ENCODE peak calls at places on chromosomes 3 and 15, in seven cellular contexts. One of them, this sample, is unnamed.

GRCh38 chr3:61948699-61949305 is 387.4 kb downstream of the PTPRG start:
- DNase-seq in AG09309: no peak
- DNase-seq in neural crest cell: no peak
- DNase-seq in epithelial cell of esophagus: no peak
- DNase-seq in right atrium auricular region: no peak
- DNase-seq in H9: no peak
- DNase-seq in LNCaP clone FGC: no peak
- DNase-seq in this sample: no peak

GRCh38 chr3:192303235-192303634 is 424.1 kb downstream of the FGF12 start:
- DNase-seq in LNCaP clone FGC: peak; percentile 3
- DNase-seq in epithelial cell of esophagus: peak; percentile 4
- DNase-seq in AG09309: no peak
- DNase-seq in neural crest cell: no peak
- DNase-seq in right atrium auricular region: no peak
- DNase-seq in H9: no peak
- DNase-seq in this sample: no peak

GRCh38 chr3:183181606-183182005 is 19.1 kb upstream of the LAMP3 start:
- DNase-seq in epithelial cell of esophagus: no peak
- DNase-seq in LNCaP clone FGC: no peak
- DNase-seq in AG09309: no peak
- DNase-seq in right atrium auricular region: no peak
- DNase-seq in H9: no peak
- DNase-seq in neural crest cell: no peak
- DNase-seq in this sample: no peak

GRCh38 chr3:18812316-18812715 is 336.0 kb upstream of the KCNH8 start:
- DNase-seq in H9: no peak
- DNase-seq in AG09309: no peak
- DNase-seq in right atrium auricular region: no peak
- DNase-seq in LNCaP clone FGC: no peak
- DNase-seq in neural crest cell: no peak
- DNase-seq in epithelial cell of esophagus: peak; percentile 80
- DNase-seq in this sample: no peak

GRCh38 chr3:49498655-49499054 is 28.6 kb downstream of the DAG1 start:
- DNase-seq in neural crest cell: no peak
- DNase-seq in AG09309: no peak
- DNase-seq in right atrium auricular region: no peak
- DNase-seq in epithelial cell of esophagus: no peak
- DNase-seq in H9: no peak
- DNase-seq in LNCaP clone FGC: no peak
- DNase-seq in this sample: no peak

GRCh38 chr15:53910236-53910849 is 67.9 kb upstream of the UNC13C start:
- DNase-seq in right atrium auricular region: no peak
- DNase-seq in neural crest cell: no peak
- DNase-seq in H9: no peak
- DNase-seq in AG09309: no peak
- DNase-seq in LNCaP clone FGC: peak; percentile 67
- DNase-seq in epithelial cell of esophagus: peak; percentile 96
- DNase-seq in this sample: peak; percentile 81

GRCh38 chr15:86082619-86083377 is 3.1 kb downstream of the AGBL1 start:
- DNase-seq in epithelial cell of esophagus: no peak
- DNase-seq in H9: no peak
- DNase-seq in LNCaP clone FGC: no peak
- DNase-seq in right atrium auricular region: no peak
- DNase-seq in AG09309: no peak
- DNase-seq in neural crest cell: no peak
- DNase-seq in this sample: no peak

GRCh38 chr3:183244219-183244618 is 8.8 kb upstream of the B3GNT5 start:
- DNase-seq in LNCaP clone FGC: no peak
- DNase-seq in epithelial cell of esophagus: no peak
- DNase-seq in H9: no peak
- DNase-seq in AG09309: no peak
- DNase-seq in right atrium auricular region: no peak
- DNase-seq in neural crest cell: no peak
- DNase-seq in this sample: no peak

GRCh38 chr3:27677554-27677953 is 44.6 kb downstream of the EOMES start:
- DNase-seq in AG09309: peak; percentile 99
- DNase-seq in H9: no peak
- DNase-seq in LNCaP clone FGC: no peak
- DNase-seq in neural crest cell: no peak
- DNase-seq in epithelial cell of esophagus: peak; percentile 96
- DNase-seq in right atrium auricular region: no peak
- DNase-seq in this sample: peak; percentile 80

GRCh38 chr3:151228291-151229125 is 25.5 kb upstream of the GPR171 start:
- DNase-seq in H9: no peak
- DNase-seq in AG09309: no peak
- DNase-seq in epithelial cell of esophagus: peak; percentile 89
- DNase-seq in LNCaP clone FGC: no peak
- DNase-seq in neural crest cell: no peak
- DNase-seq in right atrium auricular region: no peak
- DNase-seq in this sample: peak; percentile 68

GRCh38 chr3:11331101-11331500 is 58.9 kb downstream of the ATG7 start:
- DNase-seq in AG09309: peak; percentile 13
- DNase-seq in epithelial cell of esophagus: peak; percentile 22
- DNase-seq in right atrium auricular region: no peak
- DNase-seq in H9: no peak
- DNase-seq in LNCaP clone FGC: no peak
- DNase-seq in neural crest cell: no peak
- DNase-seq in this sample: no peak

GRCh38 chr3:11167590-11167989 is 13.3 kb downstream of the HRH1 start:
- DNase-seq in right atrium auricular region: no peak
- DNase-seq in neural crest cell: no peak
- DNase-seq in AG09309: no peak
- DNase-seq in LNCaP clone FGC: no peak
- DNase-seq in epithelial cell of esophagus: peak; percentile 78
- DNase-seq in H9: no peak
- DNase-seq in this sample: no peak

GRCh38 chr3:100781311-100781710 is 72.0 kb downstream of the TFG start:
- DNase-seq in AG09309: no peak
- DNase-seq in neural crest cell: no peak
- DNase-seq in H9: no peak
- DNase-seq in epithelial cell of esophagus: no peak
- DNase-seq in right atrium auricular region: no peak
- DNase-seq in LNCaP clone FGC: no peak
- DNase-seq in this sample: no peak

GRCh38 chr15:60993008-60993407 is 236.1 kb downstream of the RORA start:
- DNase-seq in epithelial cell of esophagus: no peak
- DNase-seq in right atrium auricular region: no peak
- DNase-seq in neural crest cell: no peak
- DNase-seq in AG09309: peak; percentile 31
- DNase-seq in LNCaP clone FGC: no peak
- DNase-seq in H9: no peak
- DNase-seq in this sample: no peak

GRCh38 chr3:14448756-14449728 is 46.6 kb downstream of the SLC6A6 start:
- DNase-seq in LNCaP clone FGC: no peak
- DNase-seq in neural crest cell: no peak
- DNase-seq in right atrium auricular region: no peak
- DNase-seq in H9: no peak
- DNase-seq in AG09309: no peak
- DNase-seq in epithelial cell of esophagus: no peak
- DNase-seq in this sample: no peak

GRCh38 chr3:97821413-97821809 is 400 bp upstream of the CRYBG3 start:
- DNase-seq in H9: peak; percentile 55
- DNase-seq in AG09309: no peak
- DNase-seq in right atrium auricular region: peak; percentile 67
- DNase-seq in epithelial cell of esophagus: no peak
- DNase-seq in neural crest cell: peak; percentile 19
- DNase-seq in LNCaP clone FGC: no peak
- DNase-seq in this sample: peak; percentile 13

GRCh38 chr15:62164500-62165028 is 521 bp downstream of the C2CD4B start:
- DNase-seq in neural crest cell: peak; percentile 17
- DNase-seq in H9: peak; percentile 58
- DNase-seq in epithelial cell of esophagus: peak; percentile 5
- DNase-seq in right atrium auricular region: no peak
- DNase-seq in LNCaP clone FGC: no peak
- DNase-seq in AG09309: no peak
- DNase-seq in this sample: no peak

GRCh38 chr15:89448825-89449224 is 47.6 kb downstream of the RHCG start:
- DNase-seq in H9: no peak
- DNase-seq in right atrium auricular region: no peak
- DNase-seq in AG09309: no peak
- DNase-seq in epithelial cell of esophagus: no peak
- DNase-seq in LNCaP clone FGC: no peak
- DNase-seq in neural crest cell: no peak
- DNase-seq in this sample: no peak

GRCh38 chr15:39591141-39591895 is 10.4 kb downstream of the THBS1 start:
- DNase-seq in right atrium auricular region: no peak
- DNase-seq in epithelial cell of esophagus: peak; percentile 17
- DNase-seq in H9: no peak
- DNase-seq in neural crest cell: no peak
- DNase-seq in LNCaP clone FGC: no peak
- DNase-seq in AG09309: peak; percentile 76
- DNase-seq in this sample: no peak

GRCh38 chr3:17491601-17492000 is 250.8 kb downstream of the TBC1D5 start:
- DNase-seq in LNCaP clone FGC: no peak
- DNase-seq in neural crest cell: no peak
- DNase-seq in H9: no peak
- DNase-seq in epithelial cell of esophagus: peak; percentile 83
- DNase-seq in AG09309: peak; percentile 25
- DNase-seq in right atrium auricular region: no peak
- DNase-seq in this sample: no peak

GRCh38 chr3:152961323-152961722 is 126.4 kb downstream of the P2RY1 start:
- DNase-seq in right atrium auricular region: no peak
- DNase-seq in epithelial cell of esophagus: peak; percentile 75
- DNase-seq in neural crest cell: no peak
- DNase-seq in H9: no peak
- DNase-seq in AG09309: no peak
- DNase-seq in LNCaP clone FGC: peak; percentile 58
- DNase-seq in this sample: peak; percentile 45

DNA sequence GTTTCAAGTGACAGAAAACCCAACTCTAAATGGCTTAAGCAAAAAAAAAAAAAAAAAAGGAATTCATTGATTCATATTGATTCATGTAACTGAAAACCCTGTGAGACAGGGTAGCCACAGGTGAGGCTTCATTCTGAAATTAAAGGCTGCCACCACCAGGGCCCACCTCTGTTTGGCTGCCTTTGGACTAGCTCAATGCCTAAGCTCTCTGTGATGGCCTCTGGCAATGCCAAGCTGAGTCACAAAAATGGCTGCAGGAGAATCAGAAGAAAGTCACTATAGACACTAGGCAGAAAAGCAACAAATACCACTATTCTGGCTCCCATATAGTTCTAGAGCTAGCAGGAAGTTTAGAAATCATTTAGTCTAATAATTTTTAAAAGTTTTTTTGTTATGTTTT is 38.2 kb upstream of the GYG1 start:
- DNase-seq in epithelial cell of esophagus: no peak
- DNase-seq in right atrium auricular region: no peak
- DNase-seq in H9: no peak
- DNase-seq in LNCaP clone FGC: no peak
- DNase-seq in neural crest cell: no peak
- DNase-seq in AG09309: no peak
- DNase-seq in this sample: no peak
- TF ChIP-seq CTCF in epithelial cell of esophagus: no peak
- TF ChIP-seq CTCF in right atrium auricular region: no peak
- TF ChIP-seq CTCF in H9: no peak
- TF ChIP-seq CTCF in LNCaP clone FGC: no peak
- TF ChIP-seq CTCF in neural crest cell: no peak
- TF ChIP-seq CTCF in AG09309: no peak
- TF ChIP-seq CTCF in this sample: no peak

DNA sequence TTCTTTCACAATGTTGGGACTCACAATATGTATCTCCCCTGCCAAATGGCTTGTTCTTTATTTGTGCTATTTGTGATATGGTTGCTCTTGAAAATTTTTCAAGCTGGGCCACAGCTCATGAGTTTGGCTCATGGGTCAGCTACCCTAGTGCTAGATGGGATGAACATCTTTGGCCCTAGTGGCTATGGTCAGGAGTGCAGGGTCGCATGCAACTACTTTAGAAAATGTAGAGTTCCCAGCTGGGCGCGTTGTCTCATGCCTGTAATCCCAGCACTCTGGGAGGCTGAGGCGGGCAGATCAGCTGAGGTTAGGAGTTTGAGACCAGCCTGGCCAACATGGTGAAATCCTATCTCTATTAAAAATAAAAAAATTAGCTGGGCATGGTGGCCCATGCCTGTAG is 55.8 kb downstream of the POLR2M start:
- DNase-seq in H9: no peak
- DNase-seq in neural crest cell: no peak
- DNase-seq in right atrium auricular region: no peak
- DNase-seq in epithelial cell of esophagus: no peak
- DNase-seq in AG09309: no peak
- DNase-seq in LNCaP clone FGC: no peak
- DNase-seq in this sample: no peak
- TF ChIP-seq CTCF in H9: peak; percentile 44
- TF ChIP-seq CTCF in neural crest cell: peak; percentile 45
- TF ChIP-seq CTCF in right atrium auricular region: no peak
- TF ChIP-seq CTCF in epithelial cell of esophagus: peak; percentile 21
- TF ChIP-seq CTCF in AG09309: no peak
- TF ChIP-seq CTCF in LNCaP clone FGC: no peak
- TF ChIP-seq CTCF in this sample: no peak

GRCh38 chr15:58115692-58116091 is 22.5 kb upstream of the AQP9 start:
- DNase-seq in epithelial cell of esophagus: peak; percentile 49
- DNase-seq in H9: no peak
- DNase-seq in AG09309: no peak
- DNase-seq in LNCaP clone FGC: peak; percentile 2
- DNase-seq in right atrium auricular region: no peak
- DNase-seq in neural crest cell: no peak
- DNase-seq in this sample: peak; percentile 13
- TF ChIP-seq CTCF in epithelial cell of esophagus: peak; percentile 48
- TF ChIP-seq CTCF in H9: peak; percentile 46
- TF ChIP-seq CTCF in AG09309: peak; percentile 41
- TF ChIP-seq CTCF in LNCaP clone FGC: peak; percentile 28
- TF ChIP-seq CTCF in right atrium auricular region: no peak
- TF ChIP-seq CTCF in neural crest cell: no peak
- TF ChIP-seq CTCF in this sample: peak; percentile 13

GRCh38 chr15:92228830-92229229 is 164.9 kb upstream of the ST8SIA2 start:
- DNase-seq in right atrium auricular region: no peak
- DNase-seq in LNCaP clone FGC: no peak
- DNase-seq in AG09309: no peak
- DNase-seq in H9: no peak
- DNase-seq in epithelial cell of esophagus: no peak
- DNase-seq in neural crest cell: no peak
- DNase-seq in this sample: no peak

GRCh38 chr15:92231461-92231860 is 162.2 kb upstream of the ST8SIA2 start:
- DNase-seq in neural crest cell: no peak
- DNase-seq in AG09309: no peak
- DNase-seq in LNCaP clone FGC: no peak
- DNase-seq in right atrium auricular region: no peak
- DNase-seq in H9: no peak
- DNase-seq in epithelial cell of esophagus: no peak
- DNase-seq in this sample: no peak

GRCh38 chr15:92224843-92225242 is 168.8 kb upstream of the ST8SIA2 start:
- DNase-seq in right atrium auricular region: no peak
- DNase-seq in neural crest cell: no peak
- DNase-seq in AG09309: no peak
- DNase-seq in epithelial cell of esophagus: no peak
- DNase-seq in LNCaP clone FGC: no peak
- DNase-seq in H9: no peak
- DNase-seq in this sample: no peak

DNA sequence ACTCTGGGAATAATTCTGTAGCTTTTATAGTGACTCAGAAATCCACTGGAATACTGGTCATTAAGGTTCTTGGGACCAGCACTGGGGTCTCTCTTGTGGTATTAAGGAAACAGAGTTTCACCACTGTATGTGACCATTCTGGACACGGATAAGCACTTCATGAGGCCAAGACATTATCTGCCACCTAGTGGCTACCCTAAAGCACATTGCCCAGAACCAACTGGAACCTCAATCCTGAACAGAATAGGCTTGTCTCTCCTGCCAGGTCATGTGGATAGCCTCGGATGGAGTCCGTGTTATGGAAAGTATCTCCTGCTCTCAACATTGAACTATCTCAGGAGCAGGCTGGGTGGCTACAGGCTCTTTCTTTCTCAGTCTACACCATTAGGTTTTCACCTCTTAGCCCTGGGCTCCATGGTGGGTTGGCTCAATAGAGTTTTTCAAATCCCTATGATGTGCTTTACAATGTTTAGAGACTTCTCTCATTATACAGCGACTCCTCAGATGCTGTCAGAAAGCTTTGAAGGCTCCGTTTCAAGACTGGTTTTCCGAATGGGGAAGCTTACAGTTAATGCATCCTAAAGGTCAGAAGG is 167.6 kb upstream of the ST8SIA2 start:
- DNase-seq in right atrium auricular region: no peak
- DNase-seq in neural crest cell: no peak
- DNase-seq in LNCaP clone FGC: no peak
- DNase-seq in AG09309: peak; percentile 14
- DNase-seq in epithelial cell of esophagus: peak; percentile 47
- DNase-seq in H9: peak; percentile 45
- DNase-seq in this sample: no peak
- TF ChIP-seq CTCF in right atrium auricular region: peak; percentile 30
- TF ChIP-seq CTCF in neural crest cell: peak; percentile 57
- TF ChIP-seq CTCF in LNCaP clone FGC: peak; percentile 75
- TF ChIP-seq CTCF in AG09309: peak; percentile 65
- TF ChIP-seq CTCF in epithelial cell of esophagus: peak; percentile 64
- TF ChIP-seq CTCF in H9: peak; percentile 74
- TF ChIP-seq CTCF in this sample: peak; percentile 22